ENCODE peak calls at places on chromosomes 6 and 20, in six cellular contexts. Y is tibial nerve, G is ovary, Z is lower leg skin, T is esophagus squamous epithelium, K is NB4. V is an unnamed sample.

GRCh38 chr20:2767768-2768631 is 32.4 kb downstream of the CPXM1 start:
- DNase-seq in K (no peak), Y (no peak), T (no peak), G (no peak), Z (peak), V (no peak)

GRCh38 chr20:58751956-58752355 is 59.4 kb downstream of the NPEPL1 start:
- DNase-seq in Z (peak), T (no peak), K (no peak), Y (no peak), G (no peak), V (no peak)

GRCh38 chr6:149990672-149991402 is 27.1 kb downstream of the ULBP1 start:
- DNase-seq in Y (no peak), K (peak), T (no peak), G (no peak), Z (peak), V (peak)

GRCh38 chr6:29561091-29561490 is 1.6 kb upstream of the UBD start:
- DNase-seq in Z (no peak), T (no peak), K (no peak), G (no peak), Y (no peak), V (no peak)

GRCh38 chr6:20350215-20350614 is 51.5 kb upstream of the E2F3 start:
- DNase-seq in Z (no peak), K (no peak), Y (no peak), G (no peak), T (no peak), V (no peak)

GRCh38 chr6:106677282-106677681 is 47.9 kb downstream of the QRSL1 start:
- DNase-seq in Z (no peak), Y (no peak), T (no peak), K (no peak), G (no peak), V (no peak)

GRCh38 chr6:55182016-55182650 is 7.8 kb downstream of the HCRTR2 start:
- DNase-seq in Z (no peak), T (no peak), Y (no peak), K (peak), G (no peak), V (no peak)

GRCh38 chr6:149935668-149936067 is 6.1 kb upstream of the ULBP2 start:
- DNase-seq in T (no peak), G (no peak), Z (peak), K (no peak), Y (no peak), V (no peak)

GRCh38 chr6:151757506-151757955 is 50.0 kb upstream of the ESR1 start:
- DNase-seq in Y (no peak), G (no peak), Z (no peak), K (no peak), T (no peak), V (peak)

GRCh38 chr6:30942338-30943060 is 1.7 kb downstream of the MUCL3 start:
- DNase-seq in Z (peak), K (no peak), Y (peak), G (peak), T (no peak), V (no peak)

GRCh38 chr20:23668477-23668951 is 20.3 kb downstream of the CST4 start:
- DNase-seq in K (peak), T (no peak), Z (peak), G (no peak), Y (peak), V (peak)

GRCh38 chr20:39108746-39109145 is 146.6 kb downstream of the DHX35 start:
- DNase-seq in Z (no peak), T (no peak), G (no peak), Y (no peak), K (no peak), V (no peak)

GRCh38 chr6:82711105-82711829 is 347.6 kb downstream of the TPBG start:
- DNase-seq in K (no peak), Z (no peak), G (no peak), T (no peak), Y (no peak), V (no peak)

GRCh38 chr20:46715292-46715756 is 5.9 kb downstream of the SLC2A10 start:
- DNase-seq in Y (peak), Z (peak), G (peak), T (no peak), K (no peak), V (no peak)

GRCh38 chr20:61049684-61050083 is 202.4 kb upstream of the CDH4 start:
- DNase-seq in G (no peak), Z (peak), T (no peak), K (no peak), Y (no peak), V (no peak)

GRCh38 chr6:41732601-41733348 is 2.6 kb downstream of the TFEB start:
- DNase-seq in G (no peak), K (peak), Y (no peak), Z (no peak), T (no peak), V (peak)

GRCh38 chr20:47205577-47206123 is 150.8 kb downstream of the ZMYND8 start:
- DNase-seq in K (peak), Z (no peak), G (no peak), Y (peak), T (no peak), V (no peak)

GRCh38 chr6:38713812-38714211 is 1.3 kb upstream of the DNAH8 start:
- DNase-seq in K (peak), T (no peak), Y (no peak), Z (no peak), G (no peak), V (no peak)

GRCh38 chr20:1375515-1375914 is 17.3 kb downstream of the FKBP1A start:
- DNase-seq in Z (no peak), G (no peak), Y (no peak), T (no peak), K (peak), V (no peak)

GRCh38 chr6:111477481-111477938 is 5.5 kb downstream of the REV3L start:
- DNase-seq in Z (no peak), G (no peak), T (no peak), K (no peak), Y (no peak), V (no peak)

GRCh38 chr20:542777-543368 is 717 bp downstream of the CSNK2A1 start:
- DNase-seq in T (no peak), Y (no peak), Z (no peak), K (peak), G (peak), V (peak)

GRCh38 chr6:6470112-6470511 is 118.4 kb upstream of the LY86 start:
- DNase-seq in K (no peak), Y (no peak), Z (no peak), G (no peak), T (no peak), V (no peak)

GRCh38 chr6:28980797-28981390 is 24.2 kb downstream of the ZNF311 start:
- DNase-seq in Z (no peak), G (peak), K (peak), Y (peak), T (no peak), V (peak)

GRCh38 chr6:30378290-30378937 is 33.5 kb downstream of the RPP21 start:
- DNase-seq in K (peak), Y (no peak), Z (no peak), T (no peak), G (no peak), V (no peak)

GRCh38 chr20:25274891-25275812 is 27.3 kb downstream of the PYGB start:
- DNase-seq in T (no peak), G (peak), Z (peak), K (no peak), Y (no peak), V (no peak)

GRCh38 chr6:38715016-38715809 is at the start of gene DNAH8:
- DNase-seq in G (no peak), Z (no peak), Y (no peak), T (no peak), K (no peak), V (peak)

GRCh38 chr6:28657367-28657755 is 131.7 kb downstream of the GPX5 start:
- DNase-seq in T (no peak), Y (no peak), K (no peak), G (no peak), Z (no peak), V (no peak)

GRCh38 chr20:38997622-38998021 is 35.5 kb downstream of the DHX35 start:
- DNase-seq in Y (no peak), K (peak), T (no peak), G (no peak), Z (no peak), V (peak)

GRCh38 chr6:122649701-122650100 is 39.5 kb downstream of the PKIB start:
- DNase-seq in G (no peak), K (no peak), Z (no peak), T (no peak), Y (no peak), V (no peak)

GRCh38 chr20:24309596-24309995 is 159.8 kb upstream of the SYNDIG1 start:
- DNase-seq in G (no peak), T (no peak), Z (no peak), Y (no peak), K (no peak), V (no peak)

GRCh38 chr6:135212935-135213334 is 31.8 kb downstream of the MYB start:
- DNase-seq in K (no peak), T (no peak), Z (no peak), Y (no peak), G (no peak), V (no peak)

GRCh38 chr6:70151616-70152015 is 151.3 kb downstream of the COL9A1 start:
- DNase-seq in Z (no peak), K (no peak), Y (no peak), G (no peak), T (no peak), V (no peak)

GRCh38 chr6:85494551-85495337 is 44.9 kb downstream of the NT5E start:
- DNase-seq in Y (no peak), K (peak), T (no peak), Z (no peak), G (no peak), V (no peak)

GRCh38 chr20:52105573-52106422 is 85.8 kb downstream of the ZFP64 start:
- DNase-seq in K (no peak), Y (no peak), Z (peak), G (no peak), T (no peak), V (no peak)

GRCh38 chr6:99119109-99120031 is 171.6 kb upstream of the FBXL4 start:
- DNase-seq in T (no peak), K (peak), Z (no peak), G (no peak), Y (peak), V (peak)

GRCh38 chr6:36825996-36826395 is 13.2 kb downstream of the CPNE5 start:
- DNase-seq in Z (no peak), K (no peak), G (no peak), Y (no peak), T (no peak), V (no peak)

GRCh38 chr6:36823421-36824096 is 15.7 kb downstream of the CPNE5 start:
- DNase-seq in Z (no peak), K (no peak), G (no peak), Y (no peak), T (no peak), V (no peak)

GRCh38 chr6:36822506-36823269 is 16.6 kb downstream of the CPNE5 start:
- DNase-seq in Y (no peak), T (no peak), G (no peak), K (no peak), Z (no peak), V (no peak)

GRCh38 chr6:36825452-36825851 is 13.8 kb downstream of the CPNE5 start:
- DNase-seq in T (no peak), Z (no peak), G (no peak), K (no peak), Y (no peak), V (no peak)

GRCh38 chr6:36824262-36824661 is 15.0 kb downstream of the CPNE5 start:
- DNase-seq in T (no peak), Z (no peak), Y (no peak), G (no peak), K (no peak), V (no peak)
- TF ChIP-seq POLR2A in T (no peak), Z (no peak), Y (no peak), G (no peak), K (no peak), V (no peak)

GRCh38 chr6:121449331-121449730 is 13.9 kb downstream of the GJA1 start:
- DNase-seq in Z (no peak), T (no peak), Y (no peak), G (no peak), K (no peak), V (no peak)
- TF ChIP-seq POLR2A in Z (no peak), T (no peak), Y (no peak), G (no peak), K (no peak), V (no peak)

DNA sequence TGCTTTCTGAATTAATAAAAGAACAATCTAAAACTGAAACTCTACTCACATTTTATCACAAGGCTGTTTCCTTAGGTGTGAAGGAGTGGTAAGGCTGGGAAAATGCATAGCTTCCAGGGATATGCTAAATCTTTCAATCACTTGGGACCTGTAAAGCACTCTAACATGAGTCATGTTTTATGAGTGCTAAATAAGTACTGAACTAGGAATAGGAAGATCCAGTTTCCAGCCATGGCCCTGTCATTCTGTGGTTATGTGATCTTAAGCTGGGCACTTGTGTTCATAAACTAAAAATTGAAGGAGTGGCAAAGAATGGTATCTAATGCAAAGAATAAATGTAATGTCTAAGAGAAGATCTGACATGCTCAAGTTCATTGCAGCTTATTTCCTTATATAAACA is 6.1 kb upstream of the TMEM200A start:
- DNase-seq in T (no peak), Y (no peak), K (no peak), G (no peak), Z (no peak), V (no peak)
- TF ChIP-seq POLR2A in T (no peak), Y (no peak), K (no peak), G (no peak), Z (no peak), V (no peak)

GRCh38 chr6:157392927-157393666 is 12.1 kb downstream of the ZDHHC14 start:
- DNase-seq in G (no peak), Y (no peak), Z (no peak), K (no peak), T (no peak), V (no peak)
- TF ChIP-seq POLR2A in G (no peak), Y (no peak), Z (no peak), K (no peak), T (no peak), V (no peak)

V was measured in GM12891.